ENCODE peak calls at places on chromosomes 7 and 10, in six cellular contexts. H is myocyte; I is T follicular helper cell; L is naive thymus-derived CD8-positive, alpha-beta T cell; E is NCI-H774; W is BE2C. B is an unnamed sample.

GRCh38 chr7:157402911-157403534 is 66.2 kb downstream of the DNAJB6 start:
- DNase-seq in H (no peak), I (no peak), L (no peak), E (no peak), W (no peak), B (no peak)

GRCh38 chr10:123854003-123854402 is 37.6 kb downstream of the CPXM2 start:
- DNase-seq in H (no peak), I (no peak), L (no peak), E (no peak), W (no peak), B (no peak)

GRCh38 chr10:53434413-53434812 is 661.8 kb upstream of the MBL2 start:
- DNase-seq in H (no peak), I (no peak), L (no peak), E (no peak), W (peak), B (no peak)

GRCh38 chr7:122965306-122965705 is 30.2 kb downstream of the TAS2R16 start:
- DNase-seq in H (no peak), I (no peak), L (no peak), E (no peak), W (no peak), B (no peak)

GRCh38 chr7:142150869-142151268 is 39.4 kb downstream of the MGAM2 start:
- DNase-seq in H (no peak), I (no peak), L (no peak), E (no peak), W (no peak), B (no peak)

GRCh38 chr7:90425376-90425775 is 22.1 kb downstream of the CLDN12 start:
- DNase-seq in H (no peak), I (no peak), L (no peak), E (no peak), W (no peak), B (no peak)

GRCh38 chr10:113958631-113959382 is 84.9 kb upstream of the ADRB1 start:
- DNase-seq in H (peak), I (no peak), L (no peak), E (peak), W (no peak), B (peak)

GRCh38 chr10:7314068-7314646 is 96.7 kb downstream of the SFMBT2 start:
- DNase-seq in H (no peak), I (no peak), L (no peak), E (no peak), W (no peak), B (no peak)

GRCh38 chr10:19719320-19719719 is 96.9 kb upstream of the PLXDC2 start:
- DNase-seq in H (peak), I (no peak), L (no peak), E (no peak), W (no peak), B (peak)

GRCh38 chr10:5743736-5744135 is 59.1 kb downstream of the TASOR2 start:
- DNase-seq in H (peak), I (no peak), L (no peak), E (no peak), W (no peak), B (no peak)

GRCh38 chr10:102507521-102507920 is 3.7 kb downstream of the SUFU start:
- DNase-seq in H (no peak), I (no peak), L (no peak), E (no peak), W (no peak), B (no peak)

GRCh38 chr10:60645928-60646433 is 132.3 kb upstream of the CDK1 start:
- DNase-seq in H (no peak), I (no peak), L (no peak), E (no peak), W (no peak), B (no peak)

GRCh38 chr10:21634599-21635365 is 100.8 kb downstream of the MLLT10 start:
- DNase-seq in H (no peak), I (no peak), L (no peak), E (no peak), W (no peak), B (no peak)

GRCh38 chr10:101709359-101710063 is 14.5 kb upstream of the FBXW4 start:
- DNase-seq in H (no peak), I (no peak), L (no peak), E (no peak), W (no peak), B (no peak)

GRCh38 chr10:102120142-102120986 is at the start of gene LDB1:
- DNase-seq in H (peak), I (peak), L (peak), E (peak), W (peak), B (no peak)

GRCh38 chr7:84647797-84648762 is 453.5 kb upstream of the SEMA3A start:
- DNase-seq in H (peak), I (no peak), L (no peak), E (no peak), W (no peak), B (peak)

GRCh38 chr10:15856328-15857000 is 3.8 kb downstream of the MINDY3 start:
- DNase-seq in H (no peak), I (no peak), L (no peak), E (no peak), W (no peak), B (peak)

GRCh38 chr10:18044976-18045720 is 93.4 kb downstream of the SLC39A12 start:
- DNase-seq in H (no peak), I (no peak), L (no peak), E (no peak), W (no peak), B (no peak)

B was measured in BJ.